ENCODE peak calls at places on chromosomes 13 and 19, in five cellular contexts. B is AG09319, S is esophagus muscularis mucosa, G is type B pancreatic cell, H is epithelial cell of esophagus. L is an unnamed sample.

GRCh38 chr19:46959962-46960556 is 59.6 kb upstream of the NPAS1 start:
- DNase-seq in G (no peak), H (no peak), B (no peak), S (no peak), L (no peak)

GRCh38 chr19:6221220-6221877 is 58.4 kb downstream of the MLLT1 start:
- DNase-seq in G (no peak), S (no peak), H (no peak), B (no peak), L (no peak)

GRCh38 chr13:114235697-114236096 is 1.0 kb downstream of the CDC16 start:
- DNase-seq in S (no peak), G (no peak), H (peak), B (no peak), L (no peak)

GRCh38 chr19:47429140-47429793 is 9.9 kb upstream of the MEIS3 start:
- DNase-seq in B (no peak), H (no peak), G (no peak), S (no peak), L (no peak)

GRCh38 chr13:57665471-57665870 is 33.9 kb downstream of the PCDH17 start:
- DNase-seq in H (no peak), S (no peak), B (no peak), G (no peak), L (no peak)

GRCh38 chr19:736125-736524 is 14.8 kb upstream of the MISP start:
- DNase-seq in B (no peak), S (no peak), H (no peak), G (no peak), L (no peak)

GRCh38 chr13:31797154-31797775 is 57.9 kb downstream of the RXFP2 start:
- DNase-seq in G (no peak), S (no peak), B (no peak), H (peak), L (no peak)

GRCh38 chr13:70339738-70340137 is 231.5 kb upstream of the KLHL1 start:
- DNase-seq in S (no peak), B (no peak), H (peak), G (no peak), L (peak)

GRCh38 chr13:40181203-40181845 is 485.1 kb downstream of the FOXO1 start:
- DNase-seq in H (peak), G (no peak), S (no peak), B (no peak), L (no peak)

GRCh38 chr19:33719366-33720154 is 77.1 kb upstream of the KCTD15 start:
- DNase-seq in H (no peak), S (no peak), B (no peak), G (no peak), L (no peak)

GRCh38 chr13:37453246-37453645 is 145.3 kb downstream of the POSTN start:
- DNase-seq in S (no peak), H (peak), B (no peak), G (no peak), L (no peak)

GRCh38 chr13:52713894-52714293 is 25.7 kb downstream of the CNMD start:
- DNase-seq in G (no peak), H (no peak), B (no peak), S (no peak), L (no peak)

GRCh38 chr13:36357692-36358091 is 11.5 kb upstream of the SPART start:
- DNase-seq in B (no peak), G (no peak), S (no peak), H (no peak), L (no peak)

GRCh38 chr19:51354742-51355148 is 11.4 kb downstream of the ETFB start:
- DNase-seq in H (no peak), B (no peak), G (no peak), S (no peak), L (peak)

GRCh38 chr13:27549406-27549981 is 70.8 kb downstream of the LNX2 start:
- DNase-seq in S (no peak), B (no peak), H (peak), G (no peak), L (no peak)

GRCh38 chr13:91647361-91647970 is 249.0 kb downstream of the GPC5 start:
- DNase-seq in B (no peak), G (no peak), H (peak), S (no peak), L (peak)

GRCh38 chr13:99834246-99834645 is 137.3 kb downstream of the ZIC5 start:
- DNase-seq in H (no peak), B (no peak), G (no peak), S (no peak), L (no peak)

GRCh38 chr13:19329365-19329764 is 147.7 kb upstream of the TUBA3C start:
- DNase-seq in G (no peak), S (no peak), B (no peak), H (no peak), L (no peak)

GRCh38 chr13:80862466-80862865 is 521.5 kb upstream of the SPRY2 start:
- DNase-seq in H (no peak), G (no peak), B (no peak), S (no peak), L (no peak)

GRCh38 chr19:55439052-55439451 is 4.0 kb downstream of the SHISA7 start:
- DNase-seq in B (no peak), H (no peak), G (no peak), S (no peak), L (no peak)

GRCh38 chr13:114151565-114152284 is 19.3 kb upstream of the RASA3 start:
- DNase-seq in H (peak), S (no peak), B (no peak), G (no peak), L (no peak)

GRCh38 chr19:19316082-19316481 is 4.2 kb downstream of the SUGP1 start:
- DNase-seq in S (no peak), H (no peak), B (no peak), G (no peak), L (no peak)

GRCh38 chr13:34967851-34968562 is 25.9 kb downstream of the NBEA start:
- DNase-seq in B (no peak), H (peak), S (no peak), G (no peak), L (no peak)

GRCh38 chr13:40407567-40407966 is 258.9 kb downstream of the FOXO1 start:
- DNase-seq in H (no peak), S (peak), G (no peak), B (no peak), L (no peak)

GRCh38 chr13:112248406-112248760 is 127.8 kb upstream of the SPACA7 start:
- DNase-seq in G (no peak), S (peak), B (no peak), H (no peak), L (no peak)

GRCh38 chr19:18229474-18229873 is 3.2 kb upstream of the PDE4C start:
- DNase-seq in G (no peak), S (no peak), H (no peak), B (no peak), L (no peak)
- TF ChIP-seq CTCF in G (peak), S (no peak), H (peak), B (peak), L (peak)

GRCh38 chr13:110108348-110109139 is 198.4 kb downstream of the COL4A1 start:
- DNase-seq in S (peak), B (peak), G (no peak), H (peak), L (peak)
- TF ChIP-seq CTCF in S (peak), B (peak), G (peak), H (peak), L (no peak)

GRCh38 chr13:94678845-94679244 is 33.5 kb downstream of the SOX21 start:
- DNase-seq in G (no peak), S (no peak), H (no peak), B (no peak), L (no peak)

GRCh38 chr13:94677799-94678198 is 34.5 kb downstream of the SOX21 start:
- DNase-seq in B (no peak), S (no peak), H (no peak), G (no peak), L (no peak)

GRCh38 chr13:94673841-94674240 is 38.5 kb downstream of the SOX21 start:
- DNase-seq in G (no peak), H (peak), B (no peak), S (no peak), L (no peak)

GRCh38 chr13:94672400-94672799 is 39.9 kb downstream of the SOX21 start:
- DNase-seq in S (no peak), H (no peak), B (no peak), G (no peak), L (no peak)

GRCh38 chr13:94674609-94675348 is 37.6 kb downstream of the SOX21 start:
- DNase-seq in G (peak), H (peak), B (peak), S (no peak), L (peak)
- TF ChIP-seq CTCF in G (peak), H (peak), B (peak), S (peak), L (peak)

GRCh38 chr13:38900188-38900587 is 90.4 kb downstream of the STOML3 start:
- DNase-seq in B (no peak), G (no peak), H (no peak), S (no peak), L (no peak)
- TF ChIP-seq CTCF in B (no peak), G (peak), H (no peak), S (no peak), L (no peak)

DNA sequence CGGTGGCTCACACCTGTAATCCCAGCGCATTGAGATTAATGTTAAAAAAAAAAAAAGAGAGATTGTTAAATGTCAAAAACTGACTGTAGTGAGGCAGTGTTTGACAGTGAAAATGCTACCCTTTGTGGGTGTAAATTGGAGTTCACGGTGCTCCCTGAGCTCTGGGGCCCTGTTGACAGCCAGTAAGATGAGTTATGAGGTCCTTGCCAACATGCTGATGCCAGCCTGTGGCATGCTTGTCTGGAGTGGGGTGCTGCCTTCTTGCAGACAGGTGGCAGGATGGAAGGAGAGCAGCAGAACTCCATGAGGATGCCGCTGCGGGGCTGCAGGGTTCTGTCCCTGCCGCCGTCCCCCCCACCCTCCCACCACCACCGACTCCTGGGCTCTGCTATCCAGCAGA is 25.9 kb downstream of the PRAM1 start:
- DNase-seq in S (no peak), H (no peak), G (no peak), B (no peak), L (no peak)
- TF ChIP-seq CTCF in S (no peak), H (no peak), G (no peak), B (no peak), L (no peak)

GRCh38 chr13:98706446-98707110 is 45.9 kb downstream of the SLC15A1 start:
- DNase-seq in S (no peak), B (no peak), H (peak), G (no peak), L (no peak)

GRCh38 chr13:98710521-98710920 is 42.0 kb downstream of the SLC15A1 start:
- DNase-seq in B (no peak), H (no peak), S (no peak), G (no peak), L (no peak)

GRCh38 chr13:98707309-98707999 is 45.0 kb downstream of the SLC15A1 start:
- DNase-seq in G (no peak), B (no peak), H (no peak), S (no peak), L (no peak)
- TF ChIP-seq CTCF in G (no peak), B (no peak), H (no peak), S (no peak), L (no peak)

GRCh38 chr19:41646589-41647204 is 19.8 kb upstream of the CEACAM4 start:
- DNase-seq in H (no peak), G (no peak), S (no peak), B (no peak), L (peak)
- TF ChIP-seq CTCF in H (peak), G (peak), S (no peak), B (peak), L (peak)

GRCh38 chr19:49445997-49446396 is 4.7 kb upstream of the SLC17A7 start:
- DNase-seq in G (no peak), B (no peak), H (no peak), S (no peak), L (no peak)
- TF ChIP-seq CTCF in G (no peak), B (no peak), H (no peak), S (no peak), L (no peak)

DNA sequence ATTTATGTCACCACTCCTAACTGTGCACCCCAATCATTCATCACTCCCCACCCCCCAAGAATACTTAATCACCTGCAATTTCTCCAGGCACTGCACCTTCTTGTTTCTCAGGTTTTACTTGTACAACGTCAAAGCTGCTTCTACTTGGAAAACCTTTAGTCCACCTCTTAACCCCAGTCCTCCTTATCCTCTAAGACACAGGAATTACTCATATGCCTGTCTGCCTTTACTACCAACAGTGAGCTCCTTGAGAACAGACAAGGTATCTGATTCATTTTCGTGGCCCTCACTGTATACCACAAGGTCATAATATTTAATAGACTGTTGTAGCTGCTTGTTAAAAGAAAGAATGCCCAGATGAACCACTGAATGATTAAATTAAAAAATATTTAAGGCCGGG is 21.0 kb upstream of the NDFIP2 start:
- DNase-seq in G (no peak), H (peak), S (no peak), B (no peak), L (no peak)
- TF ChIP-seq CTCF in G (no peak), H (no peak), S (no peak), B (no peak), L (no peak)

DNA sequence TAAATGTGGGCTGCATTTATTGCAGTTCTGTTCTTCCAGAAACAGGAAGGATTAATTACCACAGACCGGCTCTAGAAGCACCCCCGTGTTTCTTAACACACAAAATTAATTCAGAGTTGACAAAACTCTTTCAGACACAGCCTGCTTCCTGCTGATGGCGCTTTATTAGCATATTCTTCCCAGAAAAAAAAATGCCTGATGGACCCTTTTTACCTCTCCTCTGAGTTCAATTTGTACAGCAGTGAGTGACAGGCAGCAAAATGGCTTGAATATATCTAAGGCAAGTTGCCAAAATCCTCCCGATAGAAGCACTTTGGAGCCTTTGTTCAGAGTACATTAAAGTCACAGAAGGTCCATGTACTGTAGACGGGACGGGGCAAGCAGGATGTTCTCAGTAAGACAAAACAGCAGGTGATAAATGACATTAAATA is 1171.7 kb downstream of the EFNB2 start:
- DNase-seq in G (no peak), S (no peak), B (no peak), H (peak), L (no peak)
- TF ChIP-seq CTCF in G (no peak), S (no peak), B (no peak), H (no peak), L (no peak)

L was measured in endothelial cell.